ENCODE peak calls at places on chromosomes 4 and X, in nine cellular contexts. W, D, V, P, X, H, N, B and U are unnamed samples.

GRCh38 chr4:3689576-3690551 is 76.3 kb upstream of the ADRA2C start:
- DNase-seq in W (no peak), D (no peak), V (no peak), P (peak), X (no peak), H (no peak), N (no peak), B (no peak), U (no peak)

GRCh38 chrX:131821945-131822622 is 201.0 kb upstream of the STK26 start:
- DNase-seq in W (peak), D (peak), V (peak), P (peak), X (no peak), H (no peak), N (no peak), B (no peak), U (peak)

GRCh38 chr4:134202557-134202956 is 968 bp upstream of the PABPC4L start:
- DNase-seq in W (no peak), D (no peak), V (no peak), P (no peak), X (no peak), H (no peak), N (no peak), B (peak), U (no peak)

GRCh38 chrX:97547873-97548578 is 664.3 kb downstream of the RPA4 start:
- DNase-seq in W (no peak), D (no peak), V (no peak), P (no peak), X (no peak), H (no peak), N (no peak), B (peak), U (no peak)

GRCh38 chr4:154473497-154473896 is 18.1 kb downstream of the DCHS2 start:
- DNase-seq in W (no peak), D (no peak), V (no peak), P (no peak), X (no peak), H (no peak), N (no peak), B (no peak), U (no peak)

GRCh38 chrX:132330156-132330729 is 111.0 kb upstream of the RAP2C start:
- DNase-seq in W (no peak), D (no peak), V (no peak), P (no peak), X (no peak), H (no peak), N (no peak), B (no peak), U (no peak)

GRCh38 chr4:128225148-128225547 is 62.5 kb downstream of the PGRMC2 start:
- DNase-seq in W (no peak), D (no peak), V (no peak), P (no peak), X (peak), H (no peak), N (no peak), B (peak), U (no peak)

GRCh38 chrX:45771114-45771513 is 570.4 kb upstream of the DIPK2B start:
- DNase-seq in W (no peak), D (peak), V (no peak), P (peak), X (peak), H (no peak), N (no peak), B (peak), U (no peak)

GRCh38 chr4:77734928-77735327 is 84.2 kb downstream of the CNOT6L start:
- DNase-seq in W (no peak), D (no peak), V (no peak), P (no peak), X (peak), H (no peak), N (no peak), B (peak), U (no peak)

GRCh38 chr4:31239886-31240285 is 519.7 kb downstream of the PCDH7 start:
- DNase-seq in W (no peak), D (no peak), V (no peak), P (no peak), X (no peak), H (no peak), N (no peak), B (no peak), U (no peak)

GRCh38 chrX:116276191-116276700 is 105.7 kb downstream of the AGTR2 start:
- DNase-seq in W (no peak), D (no peak), V (no peak), P (no peak), X (peak), H (no peak), N (no peak), B (no peak), U (no peak)

GRCh38 chrX:116278819-116279218 is 108.3 kb downstream of the AGTR2 start:
- DNase-seq in W (no peak), D (no peak), V (no peak), P (no peak), X (no peak), H (no peak), N (no peak), B (no peak), U (no peak)

GRCh38 chrX:116281106-116281505 is 110.6 kb downstream of the AGTR2 start:
- DNase-seq in W (no peak), D (no peak), V (no peak), P (no peak), X (no peak), H (no peak), N (no peak), B (no peak), U (no peak)

GRCh38 chrX:116272881-116273280 is 102.3 kb downstream of the AGTR2 start:
- DNase-seq in W (no peak), D (no peak), V (no peak), P (no peak), X (no peak), H (no peak), N (no peak), B (peak), U (no peak)

GRCh38 chrX:116277391-116277790 is 106.8 kb downstream of the AGTR2 start:
- DNase-seq in W (no peak), D (no peak), V (no peak), P (no peak), X (no peak), H (no peak), N (no peak), B (no peak), U (no peak)
- H3K27ac ChIP-seq in W (no peak), D (no peak), V (no peak), P (no peak), X (peak), H (no peak), N (no peak), B (no peak), U (no peak)

GRCh38 chrX:71911023-71911730 is 532 bp downstream of the NHSL2 start:
- DNase-seq in W (peak), D (no peak), V (no peak), P (no peak), X (no peak), H (peak), N (no peak), B (no peak), U (no peak)

GRCh38 chrX:71910526-71911022 is at the start of gene NHSL2:
- DNase-seq in W (no peak), D (no peak), V (no peak), P (no peak), X (no peak), H (no peak), N (no peak), B (peak), U (no peak)

GRCh38 chrX:71913156-71913950 is 2.7 kb downstream of the NHSL2 start:
- DNase-seq in W (no peak), D (no peak), V (no peak), P (no peak), X (no peak), H (no peak), N (no peak), B (no peak), U (no peak)

GRCh38 chrX:71911731-71912050 is 1.0 kb downstream of the NHSL2 start:
- DNase-seq in W (no peak), D (no peak), V (no peak), P (no peak), X (no peak), H (no peak), N (no peak), B (no peak), U (no peak)

DNA sequence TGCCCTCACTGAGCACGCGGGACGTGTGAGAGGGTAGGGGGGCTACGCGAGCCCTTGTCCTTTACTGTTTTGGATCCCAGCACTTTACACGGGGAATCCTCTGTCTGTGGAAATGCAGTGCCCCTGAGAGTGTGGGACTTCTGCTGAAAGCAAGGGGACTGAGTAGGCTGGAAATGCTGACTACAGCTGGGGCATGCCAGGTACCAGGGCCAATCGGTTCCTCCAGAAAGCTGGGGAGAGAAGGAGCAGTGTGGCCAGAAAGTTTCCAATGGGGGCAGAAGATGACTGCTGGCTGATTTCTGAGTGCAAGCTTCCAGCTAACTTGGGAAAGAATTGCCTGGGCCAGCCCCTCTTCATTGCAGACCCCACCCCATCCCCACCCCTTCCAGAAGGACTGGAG is 1.5 kb downstream of the NHSL2 start:
- DNase-seq in W (no peak), D (no peak), V (no peak), P (no peak), X (no peak), H (no peak), N (no peak), B (no peak), U (no peak)
- H3K27ac ChIP-seq in W (no peak), D (no peak), V (no peak), P (no peak), X (no peak), H (no peak), N (no peak), B (peak), U (no peak)

GRCh38 chr4:70640192-70640591 is 11.6 kb downstream of the ENAM start:
- DNase-seq in W (no peak), D (no peak), V (no peak), P (no peak), X (no peak), H (no peak), N (no peak), B (no peak), U (no peak)

GRCh38 chr4:70634482-70634881 is 5.9 kb downstream of the ENAM start:
- DNase-seq in W (no peak), D (no peak), V (no peak), P (no peak), X (no peak), H (no peak), N (no peak), B (no peak), U (no peak)

GRCh38 chr4:70632028-70632427 is 3.5 kb downstream of the ENAM start:
- DNase-seq in W (no peak), D (no peak), V (no peak), P (no peak), X (no peak), H (no peak), N (no peak), B (peak), U (no peak)

GRCh38 chr4:70637239-70637920 is 8.8 kb downstream of the ENAM start:
- DNase-seq in W (no peak), D (no peak), V (no peak), P (no peak), X (no peak), H (no peak), N (no peak), B (no peak), U (no peak)
- H3K27ac ChIP-seq in W (no peak), D (peak), V (peak), P (no peak), X (no peak), H (no peak), N (peak), B (peak), U (no peak)

GRCh38 chr4:15912961-15913630 is 25.4 kb downstream of the FGFBP1 start:
- DNase-seq in W (no peak), D (no peak), V (no peak), P (no peak), X (no peak), H (no peak), N (no peak), B (peak), U (no peak)
- H3K27ac ChIP-seq in W (no peak), D (no peak), V (no peak), P (no peak), X (peak), H (no peak), N (no peak), B (no peak), U (no peak)

GRCh38 chr4:144402999-144403398 is 243.0 kb upstream of the HHIP start:
- DNase-seq in W (no peak), D (no peak), V (no peak), P (no peak), X (no peak), H (no peak), N (no peak), B (no peak), U (no peak)

GRCh38 chr4:144402176-144402575 is 243.8 kb upstream of the HHIP start:
- DNase-seq in W (no peak), D (no peak), V (no peak), P (no peak), X (no peak), H (no peak), N (no peak), B (no peak), U (no peak)

GRCh38 chr4:144403903-144404302 is 242.1 kb upstream of the HHIP start:
- DNase-seq in W (no peak), D (no peak), V (no peak), P (no peak), X (no peak), H (no peak), N (no peak), B (no peak), U (no peak)

DNA sequence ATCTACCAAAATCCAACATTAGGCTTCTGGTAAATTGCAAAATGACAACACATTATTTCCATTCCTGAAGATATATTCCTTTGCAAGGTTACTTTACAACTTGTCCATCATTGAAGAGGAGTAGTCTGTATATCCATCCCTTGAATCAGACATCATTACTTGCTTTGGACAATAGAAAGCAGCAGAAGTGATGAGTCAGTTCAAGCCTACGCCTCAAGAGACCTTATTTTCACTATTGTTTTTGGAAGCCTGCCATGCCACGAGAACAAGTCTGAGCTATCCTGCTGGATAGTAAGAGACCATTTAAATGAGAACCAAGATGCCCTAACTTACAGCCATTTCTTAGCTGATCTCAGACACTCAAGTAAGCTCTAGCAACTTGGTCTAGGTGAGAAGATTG is 246.0 kb upstream of the HHIP start:
- DNase-seq in W (no peak), D (no peak), V (no peak), P (no peak), X (peak), H (no peak), N (no peak), B (peak), U (no peak)
- H3K27ac ChIP-seq in W (no peak), D (no peak), V (no peak), P (no peak), X (no peak), H (no peak), N (no peak), B (no peak), U (no peak)

GRCh38 chr4:56653461-56654237 is 27.4 kb downstream of the HOPX start:
- DNase-seq in W (peak), D (no peak), V (no peak), P (no peak), X (no peak), H (peak), N (no peak), B (no peak), U (no peak)
- H3K27ac ChIP-seq in W (no peak), D (no peak), V (no peak), P (no peak), X (no peak), H (no peak), N (no peak), B (no peak), U (no peak)

GRCh38 chr4:109703664-109704351 is 563 bp upstream of the CASP6 start:
- DNase-seq in W (no peak), D (no peak), V (no peak), P (no peak), X (no peak), H (no peak), N (no peak), B (peak), U (no peak)
- H3K27ac ChIP-seq in W (peak), D (peak), V (peak), P (peak), X (no peak), H (peak), N (peak), B (no peak), U (peak)

GRCh38 chrX:110211340-110211739 is 106.5 kb downstream of the AMMECR1 start:
- DNase-seq in W (no peak), D (no peak), V (no peak), P (no peak), X (no peak), H (no peak), N (no peak), B (no peak), U (no peak)

GRCh38 chrX:110213183-110213582 is 104.7 kb downstream of the AMMECR1 start:
- DNase-seq in W (no peak), D (no peak), V (no peak), P (no peak), X (no peak), H (no peak), N (no peak), B (no peak), U (no peak)

GRCh38 chrX:110210417-110211139 is 107.3 kb downstream of the AMMECR1 start:
- DNase-seq in W (no peak), D (no peak), V (no peak), P (no peak), X (peak), H (no peak), N (no peak), B (peak), U (no peak)

GRCh38 chrX:110214684-110215083 is 103.2 kb downstream of the AMMECR1 start:
- DNase-seq in W (no peak), D (no peak), V (no peak), P (no peak), X (no peak), H (no peak), N (no peak), B (no peak), U (no peak)

DNA sequence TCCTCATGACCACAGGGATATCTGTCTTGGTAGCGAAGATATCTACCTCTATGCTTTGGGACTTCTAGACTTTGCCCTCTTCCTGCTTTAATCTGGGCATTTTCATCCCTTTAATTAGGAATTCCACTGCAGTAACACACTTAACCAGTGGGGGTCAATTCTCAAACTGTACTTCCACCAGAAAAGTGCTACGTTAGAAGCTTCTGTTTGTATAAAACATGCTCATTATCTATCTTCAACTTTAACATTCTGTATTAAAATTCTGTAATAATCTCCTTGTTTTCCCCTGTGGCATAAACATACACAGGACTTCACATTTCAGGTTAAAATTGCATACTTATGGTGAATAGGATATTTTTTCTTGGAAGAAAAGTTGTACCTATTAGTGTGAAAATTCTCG is 105.6 kb downstream of the AMMECR1 start:
- DNase-seq in W (no peak), D (no peak), V (no peak), P (no peak), X (no peak), H (no peak), N (no peak), B (no peak), U (no peak)
- H3K27ac ChIP-seq in W (no peak), D (no peak), V (no peak), P (no peak), X (no peak), H (no peak), N (no peak), B (no peak), U (no peak)

GRCh38 chr4:123600921-123601904 is 204.6 kb downstream of the SPRY1 start:
- DNase-seq in W (no peak), D (no peak), V (no peak), P (no peak), X (no peak), H (no peak), N (no peak), B (no peak), U (no peak)

GRCh38 chr4:123602007-123602406 is 205.4 kb downstream of the SPRY1 start:
- DNase-seq in W (no peak), D (no peak), V (no peak), P (no peak), X (no peak), H (no peak), N (no peak), B (no peak), U (no peak)

GRCh38 chr4:123599061-123599919 is 202.7 kb downstream of the SPRY1 start:
- DNase-seq in W (no peak), D (no peak), V (no peak), P (no peak), X (no peak), H (no peak), N (no peak), B (peak), U (no peak)

GRCh38 chr4:123599920-123600394 is 203.4 kb downstream of the SPRY1 start:
- DNase-seq in W (peak), D (peak), V (peak), P (peak), X (peak), H (peak), N (no peak), B (peak), U (no peak)

GRCh38 chr4:123600426-123600825 is 203.8 kb downstream of the SPRY1 start:
- DNase-seq in W (no peak), D (no peak), V (no peak), P (no peak), X (no peak), H (no peak), N (no peak), B (peak), U (no peak)
- H3K27ac ChIP-seq in W (no peak), D (peak), V (no peak), P (peak), X (peak), H (no peak), N (no peak), B (no peak), U (peak)

DNA sequence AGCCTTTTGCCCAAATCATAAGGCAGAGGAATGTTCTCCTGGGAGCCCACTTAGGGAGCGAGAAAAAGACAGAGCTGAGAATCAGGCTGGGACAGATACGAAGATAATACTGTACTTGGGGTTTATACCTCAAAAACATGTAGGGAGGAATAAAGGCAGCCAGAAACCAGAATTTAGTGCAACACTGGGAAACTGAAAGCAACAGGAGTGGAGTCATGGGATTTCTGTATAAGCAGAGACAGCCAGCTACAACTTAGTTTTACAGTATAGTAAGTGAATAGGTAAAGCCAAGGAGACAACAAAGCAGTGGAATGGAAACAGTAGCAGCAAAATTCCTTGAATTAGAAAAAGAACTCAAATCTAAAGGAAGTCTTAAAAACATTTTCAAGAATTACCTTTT is 413.2 kb downstream of the FAT4 start:
- DNase-seq in W (no peak), D (no peak), V (no peak), P (no peak), X (no peak), H (no peak), N (no peak), B (no peak), U (no peak)
- H3K27ac ChIP-seq in W (no peak), D (no peak), V (no peak), P (no peak), X (peak), H (no peak), N (no peak), B (no peak), U (no peak)